ENCODE peak calls at places on chromosome 7, in five cellular contexts. P, H, X, E and A are unnamed samples.

GRCh38 chr7:90092467-90092866 is 61.8 kb upstream of the STEAP1 start:
- DNase-seq in H (no peak), E (no peak), X (no peak), P (no peak), A (no peak)

GRCh38 chr7:3911685-3912084 is 610.6 kb downstream of the SDK1 start:
- DNase-seq in H (no peak), X (no peak), P (no peak), E (no peak), A (no peak)

GRCh38 chr7:136086712-136087111 is 109.6 kb upstream of the MTPN start:
- DNase-seq in P (peak; percentile 92), E (peak; percentile 93), X (peak; percentile 90), H (no peak), A (no peak)

GRCh38 chr7:123327661-123328060 is 127.9 kb upstream of the SLC13A1 start:
- DNase-seq in E (no peak), P (no peak), H (no peak), X (no peak), A (no peak)

GRCh38 chr7:40199076-40199802 is 64.4 kb downstream of the SUGCT start:
- DNase-seq in H (no peak), E (peak; percentile 22), X (peak; percentile 67), P (peak; percentile 57), A (no peak)

GRCh38 chr7:108308913-108309312 is 147.3 kb downstream of the NRCAM start:
- DNase-seq in E (peak; percentile 48), P (peak; percentile 74), X (peak; percentile 90), H (no peak), A (no peak)

GRCh38 chr7:118626739-118627138 is 402.2 kb downstream of the ANKRD7 start:
- DNase-seq in E (no peak), H (no peak), P (no peak), X (no peak), A (no peak)

GRCh38 chr7:6256709-6257535 is 15.5 kb downstream of the CYTH3 start:
- DNase-seq in X (peak; percentile 75), E (no peak), H (peak; percentile 47), P (peak; percentile 72), A (peak; percentile 41)

GRCh38 chr7:144836545-144836842 is 641 bp upstream of the TPK1 start:
- DNase-seq in E (no peak), H (no peak), X (no peak), P (no peak), A (no peak)

GRCh38 chr7:121752706-121753105 is 120.3 kb upstream of the PTPRZ1 start:
- DNase-seq in P (peak; percentile 29), E (peak; percentile 29), X (peak; percentile 26), H (no peak), A (no peak)

GRCh38 chr7:149289262-149289661 is 27.3 kb downstream of the ZNF783 start:
- DNase-seq in X (no peak), P (no peak), H (no peak), E (no peak), A (no peak)

GRCh38 chr7:35676211-35676610 is 18.7 kb downstream of the HERPUD2 start:
- DNase-seq in P (no peak), E (no peak), X (no peak), H (no peak), A (no peak)

GRCh38 chr7:138958026-138958956 is 22.9 kb downstream of the KIAA1549 start:
- DNase-seq in E (no peak), X (no peak), P (peak; percentile 75), H (no peak), A (no peak)

GRCh38 chr7:139914861-139915300 is 85.8 kb downstream of the TBXAS1 start:
- DNase-seq in E (no peak), X (no peak), H (no peak), P (peak; percentile 79), A (no peak)

GRCh38 chr7:131648491-131648890 is 92.1 kb upstream of the PODXL start:
- DNase-seq in H (no peak), E (no peak), P (no peak), X (no peak), A (no peak)

GRCh38 chr7:41870505-41871138 is 167.7 kb upstream of the INHBA start:
- DNase-seq in P (no peak), X (no peak), H (no peak), E (no peak), A (no peak)

GRCh38 chr7:50312176-50312575 is 7.7 kb downstream of the IKZF1 start:
- DNase-seq in P (no peak), X (no peak), H (no peak), E (no peak), A (no peak)

GRCh38 chr7:98771519-98772241 is 98.1 kb downstream of the TMEM130 start:
- DNase-seq in H (no peak), E (no peak), X (peak; percentile 68), P (no peak), A (no peak)

GRCh38 chr7:51019231-51019844 is 236.6 kb upstream of the GRB10 start:
- DNase-seq in P (no peak), X (peak; percentile 80), E (no peak), H (no peak), A (no peak)